ENCODE peak calls at places on chromosomes 4 and X, in six cellular contexts. U is adrenal gland; I is CD8-positive, alpha-beta T cell; M is aorta; Q is CD4-positive, alpha-beta memory T cell; D is neural progenitor cell. V is an unnamed sample. For H3K4me1, the result is how much of the 10 kb centered on the place peaks cover.

GRCh38 chr4:20698382-20698781 is 1.9 kb upstream of the PACRGL start:
- DNase-seq in M (no peak), I (no peak), U (no peak), D (no peak), Q (no peak), V (no peak)

GRCh38 chrX:63428348-63428747 is 77.2 kb upstream of the SPIN4 start:
- DNase-seq in U (no peak), M (no peak), D (no peak), Q (no peak), I (no peak), V (no peak)

GRCh38 chr4:27010334-27010940 is 149.8 kb downstream of the STIM2 start:
- DNase-seq in I (peak), Q (peak), D (peak), M (peak), U (peak), V (no peak)

GRCh38 chr4:183197140-183197539 is 98.1 kb downstream of the WWC2 start:
- DNase-seq in M (no peak), U (no peak), Q (no peak), D (no peak), I (no peak), V (no peak)

GRCh38 chr4:61531188-61531587 is 331.1 kb downstream of the ADGRL3 start:
- DNase-seq in U (no peak), I (no peak), Q (no peak), M (no peak), D (peak), V (no peak)

GRCh38 chr4:114921790-114922581 is 191.4 kb downstream of the NDST4 start:
- DNase-seq in Q (no peak), U (no peak), D (peak), M (no peak), I (no peak), V (no peak)

GRCh38 chr4:66564901-66565648 is 894.8 kb upstream of the EPHA5 start:
- DNase-seq in M (no peak), Q (no peak), U (no peak), I (no peak), D (no peak), V (no peak)

GRCh38 chrX:151871244-151871643 is 41.4 kb upstream of the MAGEA4 start:
- DNase-seq in D (no peak), M (no peak), U (peak), Q (no peak), I (no peak), V (no peak)

GRCh38 chrX:118536687-118537461 is 41.3 kb downstream of the DOCK11 start:
- DNase-seq in M (no peak), D (peak), Q (peak), U (no peak), I (peak), V (no peak)

GRCh38 chr4:137430171-137430570 is 102.1 kb downstream of the PCDH18 start:
- DNase-seq in D (no peak), Q (no peak), U (no peak), M (no peak), I (no peak), V (no peak)

GRCh38 chrX:154352012-154352401 is 22.4 kb downstream of the FLNA start:
- DNase-seq in M (no peak), Q (no peak), U (no peak), I (no peak), D (no peak), V (no peak)

GRCh38 chr4:109435635-109436034 is 2.0 kb downstream of the SEC24B start:
- DNase-seq in Q (no peak), D (no peak), U (peak), M (no peak), I (no peak), V (no peak)

GRCh38 chrX:137428251-137428661 is 137.7 kb upstream of the ZIC3 start:
- DNase-seq in I (no peak), Q (no peak), U (no peak), M (no peak), D (peak), V (no peak)

GRCh38 chrX:140766024-140766611 is 56.6 kb downstream of the LINC00632 start:
- DNase-seq in I (peak), U (peak), M (peak), D (peak), Q (peak), V (no peak)

GRCh38 chrX:121456315-121456714 is 408.9 kb downstream of the GLUD2 start:
- DNase-seq in M (no peak), U (no peak), Q (no peak), D (no peak), I (no peak), V (no peak)

GRCh38 chrX:73127700-73128241 is 48.5 kb upstream of the PABPC1L2A start:
- DNase-seq in D (peak), I (no peak), M (no peak), Q (no peak), U (no peak), V (no peak)

GRCh38 chr4:182854466-182854865 is 62.7 kb downstream of the DCTD start:
- DNase-seq in U (peak), I (no peak), D (no peak), M (no peak), Q (no peak), V (no peak)

GRCh38 chr4:125551451-125551850 is 236.7 kb downstream of the FAT4 start:
- DNase-seq in Q (no peak), U (no peak), I (no peak), D (no peak), M (no peak), V (no peak)

GRCh38 chr4:100736651-100737450 is 219.0 kb upstream of the EMCN start:
- DNase-seq in M (no peak), I (no peak), D (no peak), U (peak), Q (no peak), V (no peak)

GRCh38 chr4:109943745-109944144 is 31.1 kb downstream of the EGF start:
- DNase-seq in U (no peak), I (no peak), D (no peak), M (no peak), Q (no peak), V (no peak)

GRCh38 chrX:19747672-19748610 is 139.5 kb downstream of the SH3KBP1 start:
- DNase-seq in M (peak), D (no peak), U (no peak), I (peak), Q (peak), V (no peak)

DNA sequence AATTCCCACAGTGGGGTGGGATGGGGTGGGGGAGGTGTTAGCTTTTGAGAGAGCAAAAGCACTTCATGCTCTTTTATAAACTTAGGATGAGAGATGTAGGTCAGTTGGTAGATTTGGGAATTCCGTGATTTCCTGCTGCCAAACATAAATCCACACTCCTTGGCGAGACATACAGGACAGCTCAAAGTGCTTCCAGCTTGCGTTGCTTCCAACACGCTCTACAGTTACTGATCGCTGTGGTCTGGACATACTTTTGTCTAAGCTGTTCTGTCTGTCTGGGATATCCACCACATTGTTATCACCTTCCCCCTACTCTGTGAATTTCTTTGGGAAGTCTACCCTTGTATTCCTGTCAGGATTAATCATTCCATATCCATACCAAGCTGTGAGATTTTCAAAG is 117.5 kb downstream of the RAPGEF2 start:
- DNase-seq in I (no peak), M (no peak), U (no peak), D (no peak), Q (no peak), V (no peak)
- H3K4me1 ChIP-seq in I (under half), M (under half), U (under half), D (under half), Q (under half), V (under half)

GRCh38 chr4:166655705-166656104 is 578.6 kb downstream of the SPOCK3 start:
- DNase-seq in D (no peak), U (no peak), Q (no peak), M (no peak), I (no peak), V (no peak)
- H3K4me3 ChIP-seq in D (no peak), U (no peak), Q (no peak), M (no peak), I (no peak), V (no peak)

DNA sequence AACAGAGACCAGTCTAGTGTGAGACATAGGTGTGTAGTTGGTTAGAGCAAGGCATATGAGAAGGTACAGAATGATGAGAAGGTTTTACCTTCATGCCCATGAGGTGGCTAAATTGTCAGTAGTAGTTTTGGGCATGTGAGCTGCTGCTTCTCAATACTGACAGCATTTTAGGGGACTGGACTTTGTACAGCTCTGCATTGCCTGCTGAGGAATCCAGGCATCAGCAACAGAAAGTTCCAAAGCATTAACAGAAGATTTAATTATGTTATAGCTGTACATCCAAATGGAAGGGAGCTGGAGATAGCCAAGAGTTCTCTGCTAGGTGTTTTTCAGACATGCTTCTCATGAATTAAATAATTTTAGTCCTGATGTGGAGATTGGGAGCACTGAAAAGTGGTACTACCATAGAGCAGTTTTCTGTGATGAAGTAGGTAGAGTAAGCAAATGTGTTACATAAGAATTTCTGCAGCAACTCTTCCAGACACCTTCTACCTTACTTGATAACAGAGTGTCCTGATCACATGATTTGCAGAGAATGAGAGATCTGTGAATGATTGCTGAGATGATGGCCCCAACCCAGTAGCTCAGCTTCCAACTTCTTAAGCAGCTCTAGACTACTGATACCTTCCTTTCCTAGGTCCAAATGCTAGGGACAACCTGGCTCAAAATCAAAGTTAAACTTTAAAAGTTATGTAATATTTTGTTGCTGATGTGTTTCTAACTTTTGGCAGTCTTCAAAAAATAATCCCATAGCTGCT is 30.4 kb downstream of the FNIP2 start:
- DNase-seq in U (no peak), M (no peak), Q (no peak), I (no peak), D (no peak), V (no peak)
- H3K27ac ChIP-seq in U (no peak), M (no peak), Q (no peak), I (no peak), D (no peak), V (no peak)

GRCh38 chrX:13826770-13827169 is 9.9 kb upstream of the GPM6B start:
- DNase-seq in I (no peak), Q (no peak), M (no peak), U (no peak), D (no peak), V (no peak)

GRCh38 chrX:13825178-13825762 is 8.4 kb upstream of the GPM6B start:
- DNase-seq in U (peak), M (no peak), Q (no peak), I (no peak), D (no peak), V (no peak)

GRCh38 chrX:13829995-13830394 is 13.1 kb upstream of the GPM6B start:
- DNase-seq in I (no peak), M (no peak), Q (no peak), U (no peak), D (no peak), V (no peak)

GRCh38 chrX:13827693-13828092 is 10.8 kb upstream of the GPM6B start:
- DNase-seq in Q (no peak), M (no peak), U (no peak), I (no peak), D (no peak), V (no peak)

DNA sequence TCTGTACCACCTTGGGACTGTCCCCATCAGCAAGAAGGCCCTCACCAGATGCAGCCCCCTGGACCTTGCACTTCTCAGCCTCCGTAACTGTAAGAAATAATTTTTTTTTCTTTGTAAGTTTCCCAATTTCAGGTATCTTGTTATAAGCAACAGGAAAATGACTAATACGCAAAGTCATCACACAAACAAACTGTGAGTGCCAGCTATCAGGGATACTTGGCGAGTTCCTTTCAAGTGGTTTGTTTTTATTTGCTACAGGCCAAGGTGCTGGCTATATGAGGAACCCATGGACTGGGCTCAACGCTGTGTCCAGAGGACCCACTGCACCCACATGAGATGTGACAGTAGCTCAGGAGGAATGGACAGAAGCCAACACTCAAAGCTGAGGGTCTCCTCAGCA is 11.5 kb upstream of the GPM6B start:
- DNase-seq in I (no peak), M (no peak), Q (no peak), U (no peak), D (no peak), V (no peak)
- H3K4me1 ChIP-seq in I (under half), M (under half), Q (under half), U (under half), D (under half), V (under half)

GRCh38 chr4:6855692-6856297 is 53.8 kb upstream of the TBC1D14 start:
- DNase-seq in D (no peak), U (peak), Q (peak), I (no peak), M (no peak), V (no peak)

GRCh38 chr4:6858997-6859396 is 50.6 kb upstream of the TBC1D14 start:
- DNase-seq in M (no peak), U (no peak), D (no peak), I (no peak), Q (no peak), V (no peak)

GRCh38 chr4:6856391-6856790 is 53.2 kb upstream of the TBC1D14 start:
- DNase-seq in D (no peak), M (no peak), I (no peak), U (no peak), Q (no peak), V (no peak)

GRCh38 chr4:6859543-6859942 is 50.1 kb upstream of the TBC1D14 start:
- DNase-seq in I (no peak), M (no peak), Q (no peak), U (no peak), D (no peak), V (no peak)

GRCh38 chr4:6857009-6857882 is 52.4 kb upstream of the TBC1D14 start:
- DNase-seq in Q (no peak), D (no peak), U (no peak), I (no peak), M (no peak), V (no peak)
- H3K4me3 ChIP-seq in Q (no peak), D (no peak), U (no peak), I (no peak), M (no peak), V (no peak)

V was measured in vagina.